ENCODE peak calls at places on chromosome 20, in five cellular contexts. M is CD8-positive, alpha-beta T cell; S is colonic mucosa; N is MM.1S; O is kidney. K is an unnamed sample. For H3K4me1, the result is how much of the 10 kb centered on the place peaks cover.

GRCh38 chr20:21125072-21125848 is 622 bp upstream of the KIZ start:
- DNase-seq in M (no peak), S (peak), N (no peak), O (no peak), K (peak)

GRCh38 chr20:43463133-43463863 is 5.6 kb downstream of the SRSF6 start:
- DNase-seq in M (no peak), S (no peak), N (no peak), O (no peak), K (no peak)

GRCh38 chr20:25081730-25082497 is at the start of gene VSX1:
- DNase-seq in M (peak), S (no peak), N (no peak), O (no peak), K (no peak)

GRCh38 chr20:34365765-34366213 is 2.7 kb downstream of the ITCH start:
- DNase-seq in M (no peak), S (no peak), N (peak), O (no peak), K (no peak)

GRCh38 chr20:47028487-47028886 is 133.8 kb downstream of the EYA2 start:
- DNase-seq in M (no peak), S (no peak), N (no peak), O (no peak), K (no peak)

GRCh38 chr20:34607066-34607465 is 48.5 kb downstream of the MAP1LC3A start:
- DNase-seq in M (no peak), S (no peak), N (no peak), O (no peak), K (no peak)

GRCh38 chr20:32975698-32976674 is 28.2 kb downstream of the SUN5 start:
- DNase-seq in M (peak), S (no peak), N (no peak), O (peak), K (no peak)

GRCh38 chr20:62320581-62321354 is 18.0 kb downstream of the ADRM1 start:
- DNase-seq in M (no peak), S (peak), N (no peak), O (peak), K (no peak)

GRCh38 chr20:49914310-49915117 is 815 bp downstream of the SPATA2 start:
- DNase-seq in M (no peak), S (no peak), N (peak), O (no peak), K (no peak)
- H3K4me1 ChIP-seq in M (under half), S (under half), N (under half), O (under half), K (under half)

DNA sequence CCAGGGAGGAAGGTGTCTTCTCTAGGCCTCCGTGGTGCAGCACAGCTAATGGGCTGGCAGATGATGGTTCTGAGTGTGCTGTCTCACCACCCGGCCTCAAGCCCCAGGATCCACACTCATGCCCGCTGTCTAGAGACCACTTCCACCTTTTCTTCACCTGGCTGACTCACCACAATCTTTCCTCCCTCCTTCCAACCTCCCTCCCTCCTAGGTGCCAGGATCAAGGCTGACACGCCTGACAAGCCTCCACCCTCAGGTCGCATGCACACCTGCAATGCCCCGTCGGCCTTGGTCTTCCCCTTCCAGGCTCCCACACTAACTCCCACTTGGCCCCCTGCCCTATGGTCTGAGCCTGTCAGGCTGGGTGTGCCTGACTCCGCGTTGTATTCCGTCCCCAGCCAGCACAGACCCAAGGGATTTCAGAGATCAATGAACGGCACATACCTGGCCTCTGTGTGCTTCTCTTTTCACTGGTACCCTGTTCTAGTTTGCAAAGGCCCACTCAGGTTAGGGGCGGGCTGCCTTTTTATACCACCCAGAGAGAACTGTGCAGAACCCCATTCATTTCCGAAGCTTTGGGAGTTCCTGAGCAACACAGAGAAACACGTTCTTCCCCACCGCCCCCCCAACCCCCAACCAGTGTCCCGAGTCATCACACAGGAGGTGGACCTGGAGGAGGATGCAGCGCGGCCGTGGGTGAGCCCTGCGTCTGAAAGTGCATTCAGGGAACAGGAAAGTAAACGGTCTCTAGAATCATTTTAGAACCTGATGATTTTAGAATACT is 39.3 kb downstream of the PMEPA1 start:
- DNase-seq in M (no peak), S (no peak), N (no peak), O (no peak), K (no peak)
- H3K27ac ChIP-seq in M (no peak), S (no peak), N (no peak), O (no peak), K (no peak)

GRCh38 chr20:50518270-50518721 is 8.1 kb downstream of the PTPN1 start:
- DNase-seq in M (no peak), S (no peak), N (no peak), O (no peak), K (no peak)
- H3K4me1 ChIP-seq in M (half or more), S (under half), N (under half), O (under half), K (under half)

DNA sequence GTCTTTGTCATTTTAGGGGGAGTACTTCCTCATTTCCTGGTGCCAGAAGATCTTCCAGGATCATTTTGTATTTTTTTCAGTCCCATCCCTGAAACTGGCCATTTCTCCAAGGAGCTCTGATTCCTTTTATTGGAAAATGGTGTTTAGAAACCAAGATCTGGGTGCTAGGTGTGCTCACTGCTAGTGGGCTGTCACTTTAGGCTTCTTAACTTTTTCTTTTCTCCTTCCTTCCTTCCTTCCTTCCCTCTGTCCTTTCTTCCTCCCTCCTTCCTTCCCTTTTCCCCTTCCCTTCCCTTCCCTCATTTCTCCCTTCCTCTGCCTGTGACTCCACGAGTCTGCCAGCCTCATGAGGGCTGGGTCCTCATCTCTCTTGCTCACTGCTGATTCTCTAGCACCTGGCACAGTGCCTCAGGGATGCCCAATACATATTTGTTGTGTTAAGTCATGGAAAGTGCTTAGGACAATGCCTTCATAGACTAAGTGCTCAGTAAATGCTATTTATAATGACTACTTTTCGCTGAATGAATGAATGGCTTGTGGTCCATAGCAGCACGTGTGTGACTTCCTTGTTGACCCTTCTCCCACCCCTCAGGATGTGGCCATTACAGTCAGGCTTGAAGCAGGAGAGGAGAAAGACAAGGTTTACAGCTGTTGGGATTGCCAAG is 36.9 kb downstream of the APCDD1L start:
- DNase-seq in M (no peak), S (no peak), N (no peak), O (no peak), K (peak)
- H3K27ac ChIP-seq in M (no peak), S (no peak), N (no peak), O (no peak), K (no peak)

DNA sequence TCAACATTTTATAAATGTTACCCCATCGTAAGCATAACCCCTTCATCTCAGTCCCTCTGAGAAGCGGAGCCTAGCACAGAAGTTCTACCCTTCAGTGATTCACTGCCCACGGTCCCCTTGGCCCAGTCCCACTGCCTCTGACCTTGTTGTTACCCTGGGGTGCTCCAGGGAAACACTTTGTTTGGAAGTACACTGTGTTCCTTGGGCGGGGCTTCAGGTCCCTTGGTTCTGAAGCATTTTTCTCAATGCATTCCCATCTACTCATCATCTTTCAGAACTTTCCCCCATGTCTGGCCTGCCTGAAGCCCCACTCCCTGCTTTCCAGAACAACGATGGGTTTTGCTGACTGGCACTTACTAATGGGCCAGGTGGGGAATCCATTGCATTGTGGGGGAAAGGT is 296.2 kb downstream of the FOXA2 start:
- DNase-seq in M (no peak), S (no peak), N (no peak), O (no peak), K (no peak)
- H3K4me1 ChIP-seq in M (under half), S (under half), N (under half), O (under half), K (under half)

GRCh38 chr20:41000628-41001027 is 28.0 kb upstream of the TOP1 start:
- DNase-seq in M (no peak), S (no peak), N (no peak), O (no peak), K (no peak)

GRCh38 chr20:41003143-41003932 is 25.3 kb upstream of the TOP1 start:
- DNase-seq in M (peak), S (peak), N (no peak), O (peak), K (no peak)

GRCh38 chr20:41002842-41003142 is 25.8 kb upstream of the TOP1 start:
- DNase-seq in M (no peak), S (no peak), N (no peak), O (peak), K (no peak)

GRCh38 chr20:40999841-41000240 is 28.8 kb upstream of the TOP1 start:
- DNase-seq in M (no peak), S (no peak), N (no peak), O (no peak), K (no peak)

GRCh38 chr20:41001497-41001896 is 27.1 kb upstream of the TOP1 start:
- DNase-seq in M (no peak), S (no peak), N (no peak), O (no peak), K (no peak)
- H3K27ac ChIP-seq in M (no peak), S (no peak), N (no peak), O (no peak), K (no peak)

GRCh38 chr20:50283370-50283769 is 92.7 kb downstream of the CEBPB start:
- DNase-seq in M (no peak), S (no peak), N (no peak), O (peak), K (peak)
- H3K4me1 ChIP-seq in M (under half), S (under half), N (under half), O (under half), K (under half)

K was measured in aorta.